ENCODE peak calls at places on chromosomes 7 and 10, in eight cellular contexts. A, H, X, V, P, I, S and Q are unnamed samples.

GRCh38 chr10:91759581-91759986 is 38.6 kb upstream of the TNKS2 start:
- DNase-seq in A (no peak), H (no peak), X (no peak), V (no peak), P (no peak), I (no peak), S (no peak), Q (no peak)

GRCh38 chr10:132242103-132242840 is 55.5 kb downstream of the DPYSL4 start:
- DNase-seq in A (no peak), H (no peak), X (no peak), V (no peak), P (no peak), I (no peak), S (no peak), Q (no peak)

GRCh38 chr10:63258920-63259678 is 126.0 kb downstream of the NRBF2 start:
- DNase-seq in A (no peak), H (no peak), X (no peak), V (no peak), P (no peak), I (no peak), S (no peak), Q (no peak)

GRCh38 chr7:16891338-16891737 is 9.6 kb upstream of the AGR3 start:
- DNase-seq in A (no peak), H (no peak), X (peak; percentile 9), V (no peak), P (peak; percentile 73), I (no peak), S (peak; percentile 23), Q (no peak)

GRCh38 chr7:146690987-146691386 is 574.4 kb downstream of the CNTNAP2 start:
- DNase-seq in A (no peak), H (no peak), X (no peak), V (no peak), P (no peak), I (no peak), S (no peak), Q (no peak)

GRCh38 chr7:47483604-47484273 is 98.2 kb downstream of the TNS3 start:
- DNase-seq in A (no peak), H (no peak), X (no peak), V (no peak), P (no peak), I (no peak), S (no peak), Q (no peak)

GRCh38 chr10:130814610-130815009 is 496.9 kb downstream of the TCERG1L start:
- DNase-seq in A (no peak), H (no peak), X (no peak), V (no peak), P (no peak), I (no peak), S (no peak), Q (peak; percentile 47)

GRCh38 chr7:22194633-22195273 is 162.2 kb downstream of the RAPGEF5 start:
- DNase-seq in A (no peak), H (no peak), X (no peak), V (no peak), P (no peak), I (no peak), S (no peak), Q (no peak)

GRCh38 chr10:132640326-132641125 is 102.9 kb downstream of the INPP5A start:
- DNase-seq in A (peak; percentile 5), H (peak; percentile 12), X (no peak), V (no peak), P (no peak), I (no peak), S (no peak), Q (no peak)

GRCh38 chr10:85795460-85795859 is 571.1 kb downstream of the GRID1 start:
- DNase-seq in A (no peak), H (no peak), X (no peak), V (no peak), P (no peak), I (no peak), S (no peak), Q (no peak)

GRCh38 chr7:37694208-37695080 is 10.9 kb downstream of the GPR141 start:
- DNase-seq in A (no peak), H (no peak), X (no peak), V (peak; percentile 15), P (no peak), I (peak; percentile 58), S (no peak), Q (no peak)

GRCh38 chr7:22781230-22781711 is 41.4 kb downstream of the TOMM7 start:
- DNase-seq in A (no peak), H (peak; percentile 25), X (no peak), V (no peak), P (no peak), I (no peak), S (no peak), Q (no peak)

GRCh38 chr7:12643001-12643400 is 44.4 kb upstream of the ARL4A start:
- DNase-seq in A (no peak), H (no peak), X (no peak), V (no peak), P (no peak), I (no peak), S (no peak), Q (no peak)

GRCh38 chr7:20310963-20311742 is 19.5 kb upstream of the ITGB8 start:
- DNase-seq in A (no peak), H (no peak), X (no peak), V (no peak), P (peak; percentile 56), I (no peak), S (no peak), Q (no peak)

GRCh38 chr7:85104432-85105205 is 82.2 kb downstream of the SEMA3D start:
- DNase-seq in A (no peak), H (no peak), X (no peak), V (no peak), P (no peak), I (no peak), S (no peak), Q (no peak)

GRCh38 chr10:127845756-127846155 is 47.0 kb downstream of the CLRN3 start:
- DNase-seq in A (no peak), H (no peak), X (no peak), V (no peak), P (no peak), I (no peak), S (no peak), Q (peak; percentile 53)

GRCh38 chr7:81186691-81187090 is 267.8 kb upstream of the SEMA3C start:
- DNase-seq in A (no peak), H (no peak), X (no peak), V (no peak), P (no peak), I (no peak), S (no peak), Q (no peak)

GRCh38 chr7:156496491-156497264 is 143.9 kb upstream of the RNF32 start:
- DNase-seq in A (no peak), H (no peak), X (no peak), V (no peak), P (peak; percentile 11), I (no peak), S (no peak), Q (peak; percentile 13)

GRCh38 chr7:130831817-130832481 is 97.9 kb upstream of the KLF14 start:
- DNase-seq in A (no peak), H (no peak), X (no peak), V (peak; percentile 35), P (peak; percentile 58), I (no peak), S (no peak), Q (no peak)

DNA sequence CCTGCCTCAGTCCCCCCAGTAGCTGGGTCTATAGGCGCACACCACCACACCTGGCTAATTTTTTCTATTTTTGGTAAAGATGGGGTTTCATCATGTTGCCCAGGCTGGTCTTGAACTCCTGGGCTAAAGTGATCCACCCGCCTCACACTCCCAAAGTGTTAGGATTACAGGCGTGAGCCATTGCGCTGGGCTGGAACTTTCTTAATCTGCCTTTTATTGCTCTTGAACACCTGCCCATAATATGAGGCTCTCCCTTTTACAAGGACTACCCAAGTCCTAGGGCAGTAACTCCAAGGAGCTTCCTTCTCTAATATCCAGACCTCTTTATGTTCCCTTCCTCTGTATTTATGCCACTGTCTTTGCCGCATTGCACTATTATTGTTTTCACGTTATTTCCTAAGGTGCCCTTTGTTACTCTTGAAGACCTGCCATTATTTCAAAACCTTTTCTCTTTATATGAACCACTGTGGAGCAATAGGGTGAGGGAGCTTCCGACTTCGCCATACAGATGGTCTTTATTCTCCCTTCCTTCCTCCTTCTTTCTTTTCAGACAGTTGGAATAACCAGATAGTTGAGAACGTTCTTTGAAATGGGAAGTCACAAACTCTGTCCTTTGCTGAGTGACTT is 36.3 kb upstream of the TCF7L2 start:
- DNase-seq in A (no peak), H (no peak), X (no peak), V (no peak), P (no peak), I (no peak), S (peak; percentile 58), Q (no peak)
- H3K27me3 ChIP-seq in A (no peaks in the 10 kb centered on the region), H (no peaks in the 10 kb centered on the region), X (no peaks in the 10 kb centered on the region), V (no peaks in the 10 kb centered on the region), P (no peaks in the 10 kb centered on the region), I (no peaks in the 10 kb centered on the region), S (no peaks in the 10 kb centered on the region), Q (no peaks in the 10 kb centered on the region)

GRCh38 chr7:1513657-1514095 is 9.5 kb upstream of the INTS1 start:
- DNase-seq in A (no peak), H (peak; percentile 41), X (peak; percentile 83), V (no peak), P (no peak), I (no peak), S (peak; percentile 17), Q (no peak)
- H3K4me1 ChIP-seq in A (no peaks in the 10 kb centered on the region), H (peaks cover 4% of the 10 kb centered on the region), X (peaks cover 21% of the 10 kb centered on the region), V (no peaks in the 10 kb centered on the region), P (peaks cover 48% of the 10 kb centered on the region), I (peaks cover 21% of the 10 kb centered on the region), S (no peaks in the 10 kb centered on the region), Q (peaks cover 20% of the 10 kb centered on the region)

DNA sequence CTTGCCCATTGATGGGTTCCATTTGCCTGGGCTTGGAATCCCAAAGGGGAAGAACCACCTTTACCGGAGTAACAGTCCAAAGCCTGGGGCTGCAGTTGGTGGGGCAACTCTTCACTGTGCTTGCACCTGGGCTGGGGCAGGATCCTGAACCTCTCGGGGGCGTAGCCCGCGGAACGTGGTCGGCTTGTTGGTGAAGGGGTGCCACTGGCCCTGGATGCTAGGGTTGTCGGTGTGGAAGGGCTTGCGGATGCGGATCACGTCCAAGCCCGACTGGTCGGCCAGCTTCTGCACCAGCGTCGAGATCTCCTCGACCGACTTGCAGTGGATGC is 710 bp downstream of the MRPL43 start:
- DNase-seq in A (no peak), H (no peak), X (no peak), V (no peak), P (no peak), I (no peak), S (no peak), Q (no peak)
- H3K27ac ChIP-seq in A (peak overlapping the region; percentile 62), H (peak overlapping the region; percentile 77), X (peak overlapping the region; percentile 78), V (no peak overlapping the region), P (no peak overlapping the region), I (peak overlapping the region; percentile 80), S (peak overlapping the region; percentile 88), Q (peak overlapping the region; percentile 83)

GRCh38 chr7:125871431-125871830 is 941.8 kb upstream of the POT1 start:
- DNase-seq in A (no peak), H (no peak), X (no peak), V (no peak), P (no peak), I (no peak), S (no peak), Q (no peak)
- H3K27me3 ChIP-seq in A (no peaks in the 10 kb centered on the region), H (no peaks in the 10 kb centered on the region), X (no peaks in the 10 kb centered on the region), V (no peaks in the 10 kb centered on the region), P (no peaks in the 10 kb centered on the region), I (no peaks in the 10 kb centered on the region), S (no peaks in the 10 kb centered on the region), Q (no peaks in the 10 kb centered on the region)